ENCODE peak calls at places on chromosomes 12 and 14, in ten cellular contexts. Z, B, E, O, S, W, Y, J, I and H are unnamed samples.

GRCh38 chr12:58980768-58981167 is 60.5 kb upstream of the LRIG3 start:
- DNase-seq in Y (no peak), O (no peak), S (no peak), B (no peak), I (no peak), Z (no peak), E (no peak), J (no peak), W (no peak), H (no peak)

GRCh38 chr12:50505386-50505827 is 622 bp downstream of the DIP2B start:
- DNase-seq in J (peak), E (no peak), Y (no peak), Z (no peak), B (peak), O (peak), I (no peak), S (no peak), W (peak), H (no peak)

GRCh38 chr12:57224973-57225679 is 4.4 kb upstream of the SHMT2 start:
- DNase-seq in E (no peak), I (no peak), W (peak), Z (peak), S (peak), B (no peak), J (peak), Y (peak), O (no peak), H (peak)

GRCh38 chr12:62006076-62006732 is 254.0 kb upstream of the USP15 start:
- DNase-seq in B (no peak), E (no peak), Y (no peak), W (peak), Z (peak), O (no peak), S (no peak), J (peak), I (peak), H (no peak)

GRCh38 chr12:28775556-28775955 is 373.5 kb upstream of the FAR2 start:
- DNase-seq in Z (no peak), B (no peak), O (no peak), S (no peak), E (no peak), W (no peak), Y (no peak), J (no peak), I (no peak), H (no peak)

GRCh38 chr12:53067074-53067992 is 11.9 kb downstream of the SPRYD3 start:
- DNase-seq in Y (no peak), Z (no peak), I (no peak), O (no peak), E (no peak), S (no peak), B (no peak), J (no peak), W (no peak), H (no peak)

GRCh38 chr12:115774148-115774905 is 503.2 kb downstream of the MED13L start:
- DNase-seq in O (no peak), I (no peak), Y (no peak), E (no peak), J (no peak), W (no peak), Z (no peak), B (no peak), S (no peak), H (no peak)

GRCh38 chr12:18468521-18469075 is 207.3 kb downstream of the PIK3C2G start:
- DNase-seq in Y (no peak), Z (no peak), E (no peak), S (no peak), O (no peak), J (no peak), I (no peak), W (no peak), B (no peak), H (no peak)

GRCh38 chr14:34465069-34465859 is 3.2 kb upstream of the SPTSSA start:
- DNase-seq in Y (no peak), O (no peak), I (peak), W (peak), B (no peak), Z (no peak), E (no peak), S (no peak), J (no peak), H (no peak)